ENCODE peak calls at places on chromosomes 5 and 9, in four cellular contexts. G, B, A and R are unnamed samples.

GRCh38 chr5:2832394-2832793 is 80.9 kb upstream of the IRX2 start:
- DNase-seq in G (no peak), B (peak), A (no peak), R (no peak)

GRCh38 chr9:101716629-101717028 is 21.8 kb downstream of the GRIN3A start:
- DNase-seq in G (no peak), B (no peak), A (no peak), R (peak)

GRCh38 chr9:84271004-84271886 is 69.3 kb downstream of the SLC28A3 start:
- DNase-seq in G (peak), B (peak), A (peak), R (no peak)

GRCh38 chr9:96376926-96377874 is 6.3 kb downstream of the SLC35D2 start:
- DNase-seq in G (peak), B (no peak), A (no peak), R (peak)

GRCh38 chr9:34961574-34962480 is 3.7 kb downstream of the PHF24 start:
- DNase-seq in G (peak), B (peak), A (no peak), R (peak)

GRCh38 chr5:124736111-124736813 is 10.2 kb downstream of the ZNF608 start:
- DNase-seq in G (peak), B (no peak), A (no peak), R (no peak)

GRCh38 chr9:89808076-89808701 is 203.4 kb downstream of the GADD45G start:
- DNase-seq in G (no peak), B (peak), A (no peak), R (peak)

GRCh38 chr5:34548086-34548403 is 108.1 kb upstream of the RAI14 start:
- DNase-seq in G (no peak), B (peak), A (no peak), R (no peak)

GRCh38 chr5:150579462-150580400 is 60.7 kb upstream of the SYNPO start:
- DNase-seq in G (no peak), B (no peak), A (no peak), R (no peak)

GRCh38 chr5:79546782-79547428 is 33.0 kb upstream of the HOMER1 start:
- DNase-seq in G (no peak), B (no peak), A (no peak), R (no peak)

GRCh38 chr9:137176302-137177182 is 4.7 kb upstream of the TMEM210 start:
- DNase-seq in G (no peak), B (peak), A (no peak), R (no peak)

GRCh38 chr5:37882636-37883035 is 42.8 kb upstream of the GDNF start:
- DNase-seq in G (peak), B (no peak), A (no peak), R (no peak)

GRCh38 chr5:109645591-109646236 is 44.0 kb upstream of the MAN2A1 start:
- DNase-seq in G (no peak), B (peak), A (no peak), R (no peak)

GRCh38 chr5:74543162-74543995 is 97.1 kb downstream of the ENC1 start:
- DNase-seq in G (peak), B (peak), A (no peak), R (peak)

GRCh38 chr9:16069671-16070586 is 517.1 kb downstream of the CCDC171 start:
- DNase-seq in G (no peak), B (no peak), A (no peak), R (no peak)

GRCh38 chr9:38035873-38036272 is 33.2 kb downstream of the SHB start:
- DNase-seq in G (peak), B (no peak), A (no peak), R (peak)

GRCh38 chr9:99778829-99779228 is 42.9 kb upstream of the NR4A3 start:
- DNase-seq in G (no peak), B (no peak), A (peak), R (no peak)

GRCh38 chr9:21585756-21586752 is 103.9 kb upstream of the IFNE start:
- DNase-seq in G (no peak), B (no peak), A (no peak), R (no peak)

GRCh38 chr9:121636411-121636865 is 15.0 kb upstream of the DAB2IP start:
- DNase-seq in G (no peak), B (no peak), A (no peak), R (no peak)

GRCh38 chr5:139268364-139269202 is 25.0 kb upstream of the MATR3 start:
- DNase-seq in G (no peak), B (no peak), A (peak), R (no peak)

GRCh38 chr5:18114161-18114802 is 480.0 kb downstream of the TAF11L14 start:
- DNase-seq in G (no peak), B (peak), A (no peak), R (no peak)

GRCh38 chr5:87829214-87829551 is 416.5 kb upstream of the CCNH start:
- DNase-seq in G (peak), B (no peak), A (peak), R (peak)

GRCh38 chr5:133449181-133449580 is 163.2 kb downstream of the FSTL4 start:
- DNase-seq in G (no peak), B (no peak), A (no peak), R (no peak)

GRCh38 chr5:61915646-61916045 is 390.4 kb upstream of the KIF2A start:
- DNase-seq in G (no peak), B (peak), A (no peak), R (no peak)

GRCh38 chr5:142924135-142924883 is 154.1 kb downstream of the ARHGAP26 start:
- DNase-seq in G (no peak), B (no peak), A (no peak), R (no peak)

GRCh38 chr5:27008604-27009564 is 29.5 kb downstream of the CDH9 start:
- DNase-seq in G (no peak), B (no peak), A (no peak), R (no peak)

GRCh38 chr5:150206076-150206779 is 16.4 kb downstream of the SLC6A7 start:
- DNase-seq in G (no peak), B (no peak), A (no peak), R (no peak)

GRCh38 chr5:15472116-15472515 is 27.9 kb upstream of the FBXL7 start:
- DNase-seq in G (no peak), B (peak), A (no peak), R (no peak)

GRCh38 chr5:78766412-78766762 is 117.8 kb upstream of the LHFPL2 start:
- DNase-seq in G (no peak), B (no peak), A (no peak), R (no peak)

GRCh38 chr9:86342269-86342668 is 11.9 kb downstream of the TUT7 start:
- DNase-seq in G (no peak), B (no peak), A (no peak), R (no peak)

GRCh38 chr5:118705931-118706330 is 282.4 kb downstream of the DTWD2 start:
- DNase-seq in G (no peak), B (no peak), A (no peak), R (no peak)

GRCh38 chr5:10295619-10296326 is 11.9 kb downstream of the CMBL start:
- DNase-seq in G (no peak), B (no peak), A (no peak), R (no peak)

GRCh38 chr5:159337291-159337974 is 7.1 kb upstream of the IL12B start:
- DNase-seq in G (peak), B (no peak), A (no peak), R (peak)

GRCh38 chr9:129403743-129404620 is 216.9 kb downstream of the C9orf50 start:
- DNase-seq in G (no peak), B (no peak), A (no peak), R (no peak)

GRCh38 chr5:60092671-60093422 is 199.3 kb upstream of the PDE4D start:
- DNase-seq in G (peak), B (no peak), A (no peak), R (peak)

GRCh38 chr5:79205965-79206364 is 30.0 kb upstream of the JMY start:
- DNase-seq in G (no peak), B (no peak), A (no peak), R (peak)

GRCh38 chr5:52452098-52452497 is 335.6 kb upstream of the ITGA1 start:
- DNase-seq in G (no peak), B (peak), A (no peak), R (no peak)